ENCODE peak calls at places on chromosomes 1 and 21, in nine cellular contexts. S is SK-N-SH, O is A549, Z is upper lobe of left lung, Y is ovary, L is suprapubic skin, J is sigmoid colon, I is stomach, Q is esophagus muscularis mucosa. C is an unnamed sample.

GRCh38 chr1:180838535-180838934 is 74.2 kb upstream of the KIAA1614 start:
- DNase-seq in J (no peak), Z (no peak), S (no peak), Q (no peak), I (no peak), Y (no peak), L (no peak), O (no peak), C (no peak)

GRCh38 chr1:229397762-229398161 is 36.1 kb downstream of the ACTA1 start:
- DNase-seq in Q (no peak), Z (no peak), S (no peak), I (no peak), L (no peak), J (no peak), O (no peak), Y (no peak), C (no peak)

GRCh38 chr1:1797731-1798341 is 19.6 kb upstream of the NADK start:
- DNase-seq in Y (no peak), L (no peak), Z (no peak), S (no peak), Q (no peak), I (peak; percentile 43), O (no peak), J (no peak), C (no peak)

GRCh38 chr1:185193756-185194155 is 36.8 kb downstream of the SWT1 start:
- DNase-seq in L (no peak), J (no peak), Y (no peak), Q (no peak), I (no peak), S (no peak), O (no peak), Z (no peak), C (no peak)

GRCh38 chr1:163195728-163196448 is 6.8 kb downstream of the RGS5 start:
- DNase-seq in Q (no peak), S (no peak), I (no peak), Y (no peak), O (no peak), Z (no peak), L (no peak), J (no peak), C (no peak)

GRCh38 chr1:183807549-183808168 is 2.7 kb downstream of the RGL1 start:
- DNase-seq in I (no peak), Z (no peak), J (peak; percentile 74), L (no peak), Y (no peak), S (no peak), Q (no peak), O (no peak), C (peak; percentile 19)

GRCh38 chr1:182802006-182802798 is 12.6 kb downstream of the NPL start:
- DNase-seq in L (no peak), Y (no peak), I (no peak), S (no peak), O (no peak), J (no peak), Q (no peak), Z (no peak), C (no peak)

GRCh38 chr1:10832703-10833102 is 36.3 kb upstream of the CASZ1 start:
- DNase-seq in Z (no peak), S (no peak), Q (no peak), I (no peak), L (no peak), Y (no peak), O (no peak), J (no peak), C (no peak)

GRCh38 chr1:15355968-15356621 is 53.6 kb upstream of the EFHD2 start:
- DNase-seq in Y (no peak), S (no peak), J (no peak), Z (no peak), I (no peak), O (peak; percentile 50), Q (no peak), L (no peak), C (no peak)

GRCh38 chr1:8285103-8285502 is 32.8 kb upstream of the SLC45A1 start:
- DNase-seq in O (no peak), Y (no peak), J (no peak), I (peak; percentile 39), L (no peak), S (no peak), Z (no peak), Q (no peak), C (peak; percentile 76)

GRCh38 chr1:150164769-150165168 is 15.1 kb downstream of the PLEKHO1 start:
- DNase-seq in Z (no peak), J (peak; percentile 78), L (no peak), Y (no peak), I (no peak), S (no peak), Q (no peak), O (no peak), C (no peak)

GRCh38 chr1:101022294-101022693 is 3.3 kb downstream of the DPH5 start:
- DNase-seq in S (no peak), O (no peak), Z (no peak), J (no peak), L (no peak), Y (no peak), Q (no peak), I (no peak), C (no peak)

GRCh38 chr1:247373721-247374141 is 42.1 kb upstream of the ZNF496 start:
- DNase-seq in J (peak; percentile 73), Q (no peak), I (peak; percentile 48), L (no peak), S (peak; percentile 38), Z (peak; percentile 85), O (no peak), Y (peak; percentile 48), C (peak; percentile 46)

GRCh38 chr1:242147096-242147976 is 148.4 kb upstream of the MAP1LC3C start:
- DNase-seq in Y (no peak), I (no peak), Z (no peak), L (no peak), Q (no peak), S (no peak), O (no peak), J (no peak), C (no peak)

GRCh38 chr1:2778220-2778592 is 23.3 kb downstream of the TTC34 start:
- DNase-seq in O (no peak), I (no peak), S (no peak), Y (no peak), L (peak; percentile 30), J (peak; percentile 35), Z (peak; percentile 23), Q (no peak), C (no peak)

GRCh38 chr1:29635073-29635335 is 398.7 kb downstream of the PTPRU start:
- DNase-seq in O (no peak), J (no peak), S (no peak), I (no peak), Q (no peak), L (no peak), Y (no peak), Z (no peak), C (no peak)

GRCh38 chr1:157357111-157357510 is 195.2 kb downstream of the FCRL5 start:
- DNase-seq in O (no peak), Q (no peak), Y (no peak), I (no peak), S (no peak), L (no peak), Z (no peak), J (no peak), C (no peak)

GRCh38 chr1:52057245-52057644 is 1.1 kb downstream of the BTF3L4 start:
- DNase-seq in I (no peak), Z (no peak), Y (no peak), J (no peak), L (no peak), S (no peak), Q (no peak), O (no peak), C (no peak)

GRCh38 chr21:38277501-38278111 is 20.8 kb downstream of the KCNJ15 start:
- DNase-seq in S (no peak), J (peak; percentile 76), I (no peak), Z (no peak), Y (no peak), O (peak; percentile 63), L (no peak), Q (no peak), C (no peak)

DNA sequence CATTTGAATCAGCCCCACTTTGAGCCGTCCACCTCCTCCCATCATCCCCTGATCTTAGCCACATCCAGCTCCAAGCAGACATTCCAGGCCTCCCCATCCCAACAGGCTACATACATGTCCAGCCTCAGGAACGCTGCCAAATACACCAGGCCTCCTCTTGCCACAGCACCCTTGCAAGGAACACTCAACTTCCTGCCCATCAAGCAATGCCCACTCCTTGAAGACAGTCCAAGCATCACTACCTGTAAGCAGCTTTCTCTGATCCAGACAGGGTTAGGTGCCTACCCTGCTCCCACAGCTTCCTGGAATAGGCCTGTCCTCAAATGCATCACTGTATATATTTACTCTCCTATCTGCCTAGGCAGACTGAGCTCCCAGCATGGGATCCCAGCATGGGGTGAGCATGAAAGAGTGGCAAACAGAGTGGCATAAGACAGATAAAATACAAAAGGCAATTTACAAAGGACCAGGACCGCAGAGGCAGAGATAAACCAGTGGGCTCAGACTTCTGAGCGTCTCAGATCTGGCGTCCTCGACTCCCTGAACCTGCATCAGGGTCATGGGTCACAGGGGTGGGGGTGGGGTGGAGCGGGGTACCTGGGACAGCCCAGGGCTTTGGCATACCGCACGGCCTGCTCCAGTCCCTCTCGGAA is 816 bp downstream of the HYI start:
- DNase-seq in L (no peak), Y (peak; percentile 57), Z (no peak), I (peak; percentile 49), J (peak; percentile 83), O (no peak), Q (no peak), S (no peak), C (no peak)
- TF ChIP-seq EP300 in L (no peak), Y (no peak), Z (no peak), I (no peak), J (no peak), O (no peak), Q (no peak), S (no peak), C (no peak)

DNA sequence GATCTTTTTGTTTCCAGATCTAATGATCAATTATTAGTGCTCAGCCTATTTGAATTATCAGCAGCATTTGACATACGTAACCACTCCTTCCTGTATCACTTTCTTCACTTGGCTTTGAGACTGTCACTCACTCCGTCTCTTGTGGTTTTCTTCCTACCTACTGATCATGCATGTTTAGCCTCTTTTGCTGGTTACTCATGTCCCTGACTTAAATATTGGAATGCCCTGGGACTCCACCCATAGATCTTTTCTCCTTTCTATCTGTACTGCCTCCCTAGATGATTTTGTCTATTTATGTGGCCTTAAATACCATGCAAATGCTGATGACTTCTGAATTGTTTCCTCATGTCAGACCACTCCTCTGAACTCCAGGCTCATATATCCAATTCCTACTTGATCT is 57.7 kb upstream of the PDE4B start:
- DNase-seq in Q (no peak), Z (no peak), L (no peak), Y (no peak), I (no peak), O (no peak), S (no peak), J (no peak), C (no peak)
- TF ChIP-seq EP300 in Q (no peak), Z (no peak), L (no peak), Y (no peak), I (no peak), O (no peak), S (no peak), J (no peak), C (no peak)

GRCh38 chr1:23960291-23960718 is 677 bp downstream of the PNRC2 start:
- DNase-seq in I (no peak), S (no peak), L (no peak), J (no peak), Q (no peak), Y (no peak), O (no peak), Z (no peak), C (no peak)
- TF ChIP-seq EP300 in I (no peak), S (no peak), L (no peak), J (no peak), Q (no peak), Y (no peak), O (no peak), Z (no peak), C (no peak)

GRCh38 chr1:223667484-223668182 is 2.1 kb upstream of the CAPN8 start:
- DNase-seq in J (no peak), I (no peak), Y (no peak), Q (no peak), S (no peak), O (no peak), Z (no peak), L (no peak), C (no peak)
- TF ChIP-seq EP300 in J (no peak), I (no peak), Y (no peak), Q (no peak), S (no peak), O (no peak), Z (no peak), L (no peak), C (no peak)

C was measured in transverse colon.